ENCODE peak calls at places on chromosomes 4 and X, in seven cellular contexts. C is SK-N-SH, P is WTC11, M is K562, O is A549, Z is HCT116, B is HepG2. N is an unnamed sample.

GRCh38 chr4:52846502-52846901 is 15.6 kb upstream of the RASL11B start:
- DNase-seq in C (no peak), P (no peak), M (no peak), O (no peak), Z (no peak), B (no peak), N (no peak)

GRCh38 chr4:99808260-99808857 is 8.3 kb upstream of the DAPP1 start:
- DNase-seq in C (peak), P (peak), M (peak), O (peak), Z (peak), B (peak), N (peak)

GRCh38 chr4:159077702-159078495 is 25.0 kb upstream of the RAPGEF2 start:
- DNase-seq in C (no peak), P (no peak), M (no peak), O (no peak), Z (no peak), B (peak), N (no peak)

GRCh38 chr4:185966997-185967775 is 101.8 kb upstream of the TLR3 start:
- DNase-seq in C (no peak), P (no peak), M (no peak), O (no peak), Z (no peak), B (no peak), N (no peak)

GRCh38 chr4:101954975-101955678 is 164.6 kb downstream of the BANK1 start:
- DNase-seq in C (no peak), P (no peak), M (no peak), O (no peak), Z (no peak), B (no peak), N (no peak)

GRCh38 chr4:101347267-101347556 is at the start of gene PPP3CA:
- DNase-seq in C (peak), P (no peak), M (no peak), O (no peak), Z (no peak), B (no peak), N (no peak)

GRCh38 chrX:91434351-91435168 is at the start of gene PABPC5:
- DNase-seq in C (peak), P (peak), M (no peak), O (peak), Z (no peak), B (no peak), N (no peak)

GRCh38 chrX:21382715-21383114 is 8.5 kb downstream of the CNKSR2 start:
- DNase-seq in C (no peak), P (no peak), M (no peak), O (peak), Z (peak), B (no peak), N (no peak)

GRCh38 chr4:1321486-1321885 is 25.5 kb upstream of the UVSSA start:
- DNase-seq in C (no peak), P (no peak), M (no peak), O (no peak), Z (no peak), B (no peak), N (no peak)

GRCh38 chrX:34559325-34559724 is 97.8 kb downstream of the TMEM47 start:
- DNase-seq in C (no peak), P (peak), M (no peak), O (peak), Z (no peak), B (no peak), N (peak)

GRCh38 chrX:153392642-153393321 is 8.4 kb downstream of the PNMA6E start:
- DNase-seq in C (no peak), P (no peak), M (no peak), O (no peak), Z (no peak), B (no peak), N (no peak)

GRCh38 chr4:99968330-99968729 is 18.3 kb upstream of the H2AZ1 start:
- DNase-seq in C (no peak), P (no peak), M (no peak), O (no peak), Z (no peak), B (no peak), N (no peak)

GRCh38 chr4:175536852-175537453 is 275.1 kb downstream of the GPM6A start:
- DNase-seq in C (peak), P (no peak), M (peak), O (peak), Z (peak), B (peak), N (peak)

GRCh38 chr4:155761047-155761446 is 2.2 kb downstream of the GUCY1B1 start:
- DNase-seq in C (no peak), P (no peak), M (no peak), O (no peak), Z (no peak), B (no peak), N (no peak)

GRCh38 chr4:186366326-186366725 is 100.3 kb downstream of the F11 start:
- DNase-seq in C (no peak), P (peak), M (no peak), O (no peak), Z (no peak), B (no peak), N (no peak)

GRCh38 chr4:186723207-186724047 is at the start of gene FAT1:
- DNase-seq in C (peak), P (peak), M (peak), O (peak), Z (no peak), B (peak), N (no peak)

GRCh38 chr4:106273831-106274230 is 42.2 kb downstream of the TBCK start:
- DNase-seq in C (no peak), P (no peak), M (no peak), O (no peak), Z (no peak), B (no peak), N (no peak)

GRCh38 chr4:82706349-82707000 is 92.1 kb downstream of the SCD5 start:
- DNase-seq in C (no peak), P (no peak), M (no peak), O (no peak), Z (no peak), B (no peak), N (no peak)

GRCh38 chrX:30283456-30284200 is 25.6 kb downstream of the NR0B1 start:
- DNase-seq in C (no peak), P (no peak), M (peak), O (peak), Z (peak), B (peak), N (peak)

GRCh38 chrX:74353984-74354383 is 50.0 kb downstream of the ZCCHC13 start:
- DNase-seq in C (no peak), P (no peak), M (no peak), O (no peak), Z (no peak), B (no peak), N (no peak)

GRCh38 chr4:110837896-110838450 is 215.1 kb upstream of the PITX2 start:
- DNase-seq in C (no peak), P (peak), M (no peak), O (no peak), Z (no peak), B (no peak), N (no peak)

GRCh38 chrX:139932077-139932900 is 564 bp downstream of the ATP11C start:
- DNase-seq in C (peak), P (peak), M (peak), O (peak), Z (no peak), B (no peak), N (peak)

GRCh38 chr4:155954118-155954503 is 445 bp upstream of the CTSO start:
- DNase-seq in C (no peak), P (no peak), M (no peak), O (no peak), Z (no peak), B (no peak), N (no peak)

GRCh38 chr4:151854731-151855130 is 93.9 kb upstream of the GATB start:
- DNase-seq in C (no peak), P (no peak), M (no peak), O (no peak), Z (no peak), B (no peak), N (no peak)

GRCh38 chr4:147339116-147339515 is 141.8 kb upstream of the EDNRA start:
- DNase-seq in C (no peak), P (no peak), M (no peak), O (no peak), Z (no peak), B (no peak), N (no peak)

GRCh38 chr4:3814026-3814570 is 47.9 kb downstream of the ADRA2C start:
- DNase-seq in C (no peak), P (no peak), M (no peak), O (no peak), Z (no peak), B (no peak), N (no peak)

GRCh38 chr4:112520598-112521122 is 4.7 kb upstream of the NEUROG2 start:
- DNase-seq in C (peak), P (no peak), M (no peak), O (no peak), Z (no peak), B (no peak), N (no peak)

GRCh38 chr4:71680706-71681105 is 103.2 kb downstream of the GC start:
- DNase-seq in C (no peak), P (no peak), M (no peak), O (no peak), Z (no peak), B (no peak), N (no peak)

GRCh38 chr4:137203601-137204000 is 328.7 kb downstream of the PCDH18 start:
- DNase-seq in C (no peak), P (no peak), M (no peak), O (no peak), Z (no peak), B (no peak), N (no peak)

GRCh38 chr4:55214172-55214571 is 88.8 kb upstream of the KDR start:
- DNase-seq in C (peak), P (no peak), M (no peak), O (no peak), Z (no peak), B (no peak), N (no peak)

GRCh38 chr4:89266128-89266527 is 41.5 kb downstream of the GPRIN3 start:
- DNase-seq in C (no peak), P (no peak), M (no peak), O (no peak), Z (no peak), B (no peak), N (no peak)

GRCh38 chrX:149848855-149849254 is 32.1 kb upstream of the MAGEA8 start:
- DNase-seq in C (no peak), P (no peak), M (peak), O (no peak), Z (no peak), B (no peak), N (no peak)

GRCh38 chr4:176340871-176341685 is 21.3 kb downstream of the SPCS3 start:
- DNase-seq in C (peak), P (no peak), M (peak), O (peak), Z (no peak), B (peak), N (peak)

GRCh38 chr4:158769175-158769831 is 477 bp downstream of the FNIP2 start:
- DNase-seq in C (no peak), P (peak), M (peak), O (no peak), Z (no peak), B (no peak), N (peak)

GRCh38 chr4:158760866-158761265 is 8.0 kb upstream of the FNIP2 start:
- DNase-seq in C (no peak), P (no peak), M (no peak), O (no peak), Z (no peak), B (no peak), N (no peak)

GRCh38 chr4:58603951-58604350 is 1493.8 kb upstream of the IGFBP7 start:
- DNase-seq in C (no peak), P (no peak), M (no peak), O (no peak), Z (no peak), B (no peak), N (no peak)
- TF ChIP-seq MAX in C (no peak), P (no peak), M (no peak), O (no peak), Z (no peak), B (no peak), N (no peak)

GRCh38 chr4:160175064-160175643 is 1072.3 kb downstream of the RAPGEF2 start:
- DNase-seq in C (no peak), P (no peak), M (no peak), O (peak), Z (peak), B (no peak), N (no peak)
- TF ChIP-seq CTCF in C (no peak), P (no peak), M (no peak), O (no peak), Z (peak), B (no peak), N (no peak)

GRCh38 chrX:26649534-26649933 is 433.6 kb downstream of the MAGEB5 start:
- DNase-seq in C (peak), P (no peak), M (peak), O (peak), Z (peak), B (peak), N (peak)

GRCh38 chrX:26651755-26652154 is 435.8 kb downstream of the MAGEB5 start:
- DNase-seq in C (no peak), P (no peak), M (peak), O (peak), Z (no peak), B (no peak), N (peak)

DNA sequence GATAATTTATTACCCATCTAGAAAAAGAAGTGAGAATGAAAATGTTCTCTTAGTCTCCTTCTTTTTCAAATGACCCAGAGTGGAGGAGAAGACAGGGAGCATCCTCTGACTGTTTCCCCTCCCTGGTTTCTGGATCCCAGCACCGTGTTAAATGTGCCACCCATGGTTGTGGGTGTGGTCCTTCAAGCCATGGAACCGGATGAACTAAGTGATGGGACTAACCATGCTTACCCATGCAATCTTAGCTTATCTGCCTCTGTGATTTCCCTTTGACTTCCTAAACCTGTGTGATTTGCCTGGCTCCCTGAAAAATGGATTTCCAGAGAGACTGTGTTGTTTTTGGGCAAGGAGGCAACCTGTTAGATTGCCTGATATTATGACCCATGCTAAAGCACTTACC is 437.1 kb downstream of the MAGEB5 start:
- DNase-seq in C (no peak), P (no peak), M (no peak), O (no peak), Z (no peak), B (no peak), N (no peak)
- TF ChIP-seq MAX in C (no peak), P (no peak), M (no peak), O (no peak), Z (no peak), B (no peak), N (no peak)

GRCh38 chr4:6362243-6362885 is 92.7 kb downstream of the WFS1 start:
- DNase-seq in C (peak), P (no peak), M (no peak), O (peak), Z (no peak), B (no peak), N (no peak)
- TF ChIP-seq CTCF in C (no peak), P (no peak), M (no peak), O (peak), Z (peak), B (no peak), N (peak)

GRCh38 chr4:172129593-172129992 is 316.4 kb downstream of the GALNTL6 start:
- DNase-seq in C (no peak), P (no peak), M (no peak), O (no peak), Z (no peak), B (no peak), N (no peak)
- TF ChIP-seq MAX in C (no peak), P (no peak), M (no peak), O (no peak), Z (no peak), B (no peak), N (no peak)

GRCh38 chr4:145886871-145887240 is 51.8 kb downstream of the ZNF827 start:
- DNase-seq in C (no peak), P (no peak), M (no peak), O (no peak), Z (no peak), B (no peak), N (peak)

GRCh38 chr4:145887241-145887964 is 51.2 kb downstream of the ZNF827 start:
- DNase-seq in C (no peak), P (no peak), M (no peak), O (no peak), Z (no peak), B (no peak), N (no peak)

GRCh38 chr4:145885666-145886065 is 53.0 kb downstream of the ZNF827 start:
- DNase-seq in C (no peak), P (no peak), M (no peak), O (no peak), Z (no peak), B (no peak), N (no peak)

GRCh38 chr4:145890689-145891088 is 47.9 kb downstream of the ZNF827 start:
- DNase-seq in C (no peak), P (no peak), M (no peak), O (no peak), Z (no peak), B (no peak), N (no peak)

GRCh38 chr4:145888393-145888792 is 50.2 kb downstream of the ZNF827 start:
- DNase-seq in C (no peak), P (no peak), M (peak), O (no peak), Z (no peak), B (no peak), N (no peak)
- TF ChIP-seq CTCF in C (peak), P (peak), M (peak), O (no peak), Z (peak), B (no peak), N (no peak)

N was measured in NB4.